ENCODE peak calls at places on chromosome 20, in ten cellular contexts. C, M, I, K, S, G, J, E, Y and H are unnamed samples.

GRCh38 chr20:36179170-36179945 is 24.8 kb downstream of the EPB41L1 start:
- DNase-seq in M (peak; percentile 65), C (peak; percentile 51), E (peak; percentile 46), J (no peak), K (no peak), Y (peak; percentile 16), I (no peak), G (no peak), S (no peak), H (no peak)

GRCh38 chr20:19918965-19919329 is 98.2 kb upstream of the NAA20 start:
- DNase-seq in M (no peak), Y (no peak), I (no peak), J (no peak), G (no peak), E (no peak), K (no peak), S (no peak), C (no peak), H (peak; percentile 47)

GRCh38 chr20:44678247-44678646 is 26.7 kb upstream of the ADA start:
- DNase-seq in M (no peak), E (no peak), C (no peak), I (no peak), G (no peak), S (no peak), K (no peak), Y (no peak), J (no peak), H (no peak)

GRCh38 chr20:55140631-55141030 is 665.2 kb downstream of the DOK5 start:
- DNase-seq in K (no peak), M (no peak), S (no peak), C (no peak), G (no peak), E (no peak), Y (no peak), I (no peak), J (no peak), H (no peak)

GRCh38 chr20:18543932-18544331 is 23.3 kb upstream of the SMIM26 start:
- DNase-seq in E (no peak), K (no peak), G (no peak), C (no peak), I (no peak), J (no peak), Y (no peak), M (no peak), S (no peak), H (no peak)

GRCh38 chr20:44495257-44495656 is 19.6 kb downstream of the TTPAL start:
- DNase-seq in I (no peak), S (no peak), Y (no peak), C (no peak), K (peak; percentile 83), E (no peak), J (no peak), M (no peak), G (no peak), H (peak; percentile 51)

GRCh38 chr20:50113420-50114224 is 672 bp upstream of the UBE2V1 start:
- DNase-seq in C (no peak), I (no peak), K (no peak), S (no peak), E (no peak), Y (no peak), J (no peak), M (no peak), G (no peak), H (no peak)

GRCh38 chr20:32539817-32540675 is 45.1 kb downstream of the NOL4L start:
- DNase-seq in J (no peak), S (no peak), I (no peak), G (no peak), E (no peak), Y (peak; percentile 46), K (no peak), C (no peak), M (no peak), H (no peak)

GRCh38 chr20:23251779-23252178 is 98.8 kb upstream of the NXT1 start:
- DNase-seq in S (no peak), Y (no peak), M (no peak), I (no peak), E (no peak), J (no peak), G (no peak), C (no peak), K (no peak), H (no peak)

GRCh38 chr20:61577065-61577464 is 325.0 kb downstream of the CDH4 start:
- DNase-seq in M (no peak), G (no peak), Y (no peak), K (no peak), E (no peak), I (no peak), S (no peak), J (no peak), C (no peak), H (no peak)

GRCh38 chr20:3621111-3621510 is 42.1 kb downstream of the GFRA4 start:
- DNase-seq in Y (no peak), I (no peak), S (no peak), J (no peak), E (no peak), C (no peak), K (no peak), G (peak; percentile 22), M (no peak), H (no peak)

GRCh38 chr20:62412194-62413024 is 5.3 kb upstream of the CABLES2 start:
- DNase-seq in S (no peak), C (no peak), J (no peak), Y (peak; percentile 92), I (no peak), G (no peak), K (no peak), M (no peak), E (no peak), H (no peak)